ENCODE peak calls at places on chromosomes 16 and 17, in eight cellular contexts. O is fibroblast of mammary gland; R is psoas muscle; B is body of pancreas; C is breast epithelium; T is mucosa of descending colon; H is CD8-positive, alpha-beta T cell; P is prostate gland. I is an unnamed sample.
A peak's percentile ranks its signal among the peaks of the same experiment; 100 is the strongest.

GRCh38 chr17:64441772-64442549 is 7.0 kb upstream of the MILR1 start:
- DNase-seq in O (peak; percentile 44), R (peak; percentile 55), B (peak; percentile 65), C (no peak), T (peak; percentile 35), H (peak; percentile 23), P (no peak), I (no peak)

GRCh38 chr16:81263470-81264200 is 25.1 kb downstream of the BCO1 start:
- DNase-seq in O (peak; percentile 57), R (no peak), B (peak; percentile 44), C (no peak), T (peak; percentile 49), H (no peak), P (no peak), I (no peak)

GRCh38 chr17:62626719-62627218 is 701 bp upstream of the MRC2 start:
- DNase-seq in O (peak; percentile 95), R (peak; percentile 79), B (peak; percentile 48), C (no peak), T (peak; percentile 19), H (no peak), P (no peak), I (peak; percentile 76)

GRCh38 chr16:396605-397004 is 394 bp upstream of the NME4 start:
- DNase-seq in O (peak; percentile 46), R (peak; percentile 67), B (no peak), C (no peak), T (no peak), H (no peak), P (no peak), I (no peak)

GRCh38 chr17:48484256-48484655 is 46.6 kb downstream of the HOXB1 start:
- DNase-seq in O (peak; percentile 72), R (no peak), B (no peak), C (no peak), T (no peak), H (no peak), P (no peak), I (no peak)

GRCh38 chr17:20096430-20096829 is 87.3 kb downstream of the SPECC1 start:
- DNase-seq in O (no peak), R (no peak), B (no peak), C (no peak), T (no peak), H (no peak), P (no peak), I (no peak)

GRCh38 chr17:42754782-42755181 is 6.2 kb upstream of the RAMP2 start:
- DNase-seq in O (peak; percentile 94), R (peak; percentile 91), B (no peak), C (no peak), T (no peak), H (no peak), P (no peak), I (no peak)

GRCh38 chr17:66837883-66838665 is 3.2 kb downstream of the CACNG5 start:
- DNase-seq in O (no peak), R (no peak), B (no peak), C (no peak), T (no peak), H (no peak), P (no peak), I (no peak)

GRCh38 chr17:49971848-49972485 is 3.0 kb downstream of the DLX4 start:
- DNase-seq in O (no peak), R (no peak), B (no peak), C (no peak), T (no peak), H (no peak), P (no peak), I (no peak)

GRCh38 chr16:72725643-72726042 is 322.3 kb downstream of the ZFHX3 start:
- DNase-seq in O (no peak), R (no peak), B (no peak), C (no peak), T (no peak), H (no peak), P (no peak), I (no peak)

GRCh38 chr17:76264425-76264754 is 758 bp upstream of the UBALD2 start:
- DNase-seq in O (no peak), R (no peak), B (no peak), C (no peak), T (no peak), H (no peak), P (no peak), I (no peak)

GRCh38 chr17:67994827-67995567 is 1.3 kb downstream of the C17orf58 start:
- DNase-seq in O (peak; percentile 96), R (no peak), B (peak; percentile 50), C (no peak), T (no peak), H (no peak), P (peak; percentile 33), I (no peak)

GRCh38 chr17:42111901-42112551 is 488 bp downstream of the DHX58 start:
- DNase-seq in O (peak; percentile 53), R (peak; percentile 76), B (peak; percentile 58), C (peak; percentile 35), T (peak; percentile 63), H (peak; percentile 33), P (peak; percentile 28), I (no peak)

GRCh38 chr16:82843606-82844271 is 217.0 kb downstream of the CDH13 start:
- DNase-seq in O (no peak), R (no peak), B (no peak), C (no peak), T (no peak), H (no peak), P (no peak), I (no peak)

GRCh38 chr17:29155235-29155965 is 24.8 kb downstream of the MYO18A start:
- DNase-seq in O (no peak), R (peak; percentile 69), B (peak; percentile 76), C (no peak), T (peak; percentile 74), H (peak; percentile 47), P (no peak), I (no peak)

GRCh38 chr17:6546069-6546718 is 10.2 kb downstream of the PITPNM3 start:
- DNase-seq in O (peak; percentile 81), R (peak; percentile 31), B (no peak), C (no peak), T (no peak), H (no peak), P (no peak), I (peak; percentile 29)

GRCh38 chr17:81420769-81421462 is 25.7 kb downstream of the BAHCC1 start:
- DNase-seq in O (no peak), R (peak; percentile 80), B (peak; percentile 76), C (peak; percentile 53), T (no peak), H (no peak), P (no peak), I (no peak)

DNA sequence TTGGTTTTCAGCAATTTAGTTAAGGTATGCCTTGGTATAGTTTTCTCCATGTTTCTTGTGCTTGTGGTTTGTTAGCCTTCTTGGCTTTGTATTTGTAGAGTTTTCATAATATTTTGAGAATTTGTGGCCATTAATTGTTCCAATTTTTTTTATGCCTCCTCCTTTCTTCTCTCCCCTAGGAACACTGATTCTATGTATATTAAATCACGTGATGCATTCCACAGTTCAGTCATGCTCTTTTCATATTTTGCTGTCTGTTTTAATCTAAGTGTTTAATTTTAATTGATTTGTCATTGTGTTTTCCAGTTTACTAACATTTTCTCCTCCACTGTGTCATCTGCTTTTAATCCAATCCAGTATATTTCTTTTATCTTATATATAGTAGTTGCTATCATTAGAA is 263.6 kb downstream of the SHISA9 start:
- DNase-seq in O (no peak), R (no peak), B (no peak), C (no peak), T (no peak), H (no peak), P (no peak), I (no peak)
- H3K4me3 ChIP-seq in O (no peak overlapping the region), R (no peak overlapping the region), B (no peak overlapping the region), C (no peak overlapping the region), T (no peak overlapping the region), H (no peak overlapping the region), P (no peak overlapping the region), I (no peak overlapping the region)

GRCh38 chr17:44353656-44354331 is 8.7 kb downstream of the GRN start:
- DNase-seq in O (peak; percentile 2), R (no peak), B (peak; percentile 23), C (no peak), T (no peak), H (no peak), P (no peak), I (no peak)

GRCh38 chr17:44356241-44356640 is 7.4 kb downstream of the FAM171A2 start:
- DNase-seq in O (no peak), R (no peak), B (no peak), C (no peak), T (no peak), H (no peak), P (no peak), I (no peak)

GRCh38 chr17:44355642-44356099 is 8.0 kb downstream of the FAM171A2 start:
- DNase-seq in O (no peak), R (no peak), B (no peak), C (no peak), T (no peak), H (no peak), P (no peak), I (no peak)

GRCh38 chr17:44355310-44355640 is 8.4 kb downstream of the FAM171A2 start:
- DNase-seq in O (no peak), R (no peak), B (no peak), C (no peak), T (no peak), H (no peak), P (no peak), I (no peak)

GRCh38 chr17:44354582-44355309 is 8.9 kb downstream of the FAM171A2 start:
- DNase-seq in O (no peak), R (no peak), B (peak; percentile 28), C (no peak), T (peak; percentile 66), H (peak; percentile 65), P (no peak), I (no peak)
- TF ChIP-seq CTCF in O (no peak), R (peak; percentile 31), B (peak; percentile 14), C (peak; percentile 14), T (peak; percentile 15), H (peak; percentile 49), P (no peak), I (no peak)

GRCh38 chr17:78925234-78925633 is at the start of gene TIMP2:
- DNase-seq in O (peak; percentile 81), R (peak; percentile 92), B (peak; percentile 89), C (peak; percentile 74), T (peak; percentile 86), H (peak; percentile 74), P (peak; percentile 82), I (peak; percentile 49)
- H3K4me3 ChIP-seq in O (peak within 1 kb of the TSS; percentile 81), R (peak within 1 kb of the TSS; percentile 70), B (peak within 1 kb of the TSS; percentile 59), C (peak within 1 kb of the TSS; percentile 82), T (peak within 1 kb of the TSS; percentile 9), H (peak within 1 kb of the TSS; percentile 55), P (peak within 1 kb of the TSS; percentile 49), I (peak within 1 kb of the TSS; percentile 97)

GRCh38 chr17:44220211-44221071 is 966 bp upstream of the UBTF start:
- DNase-seq in O (peak; percentile 41), R (peak; percentile 76), B (peak; percentile 69), C (no peak), T (peak; percentile 53), H (peak; percentile 67), P (peak; percentile 40), I (no peak)

GRCh38 chr17:44223574-44224046 is 4.1 kb upstream of the UBTF start:
- DNase-seq in O (peak; percentile 95), R (peak; percentile 44), B (peak; percentile 93), C (no peak), T (peak; percentile 57), H (no peak), P (no peak), I (no peak)

GRCh38 chr17:44221862-44222111 is 2.3 kb upstream of the UBTF start:
- DNase-seq in O (no peak), R (no peak), B (no peak), C (no peak), T (no peak), H (no peak), P (no peak), I (no peak)

GRCh38 chr17:44221072-44221861 is 1.8 kb upstream of the UBTF start:
- DNase-seq in O (peak; percentile 78), R (peak; percentile 88), B (peak; percentile 84), C (peak; percentile 53), T (peak; percentile 81), H (peak; percentile 70), P (peak; percentile 67), I (no peak)

GRCh38 chr17:44222112-44222869 is 2.8 kb upstream of the UBTF start:
- DNase-seq in O (peak; percentile 89), R (peak; percentile 86), B (peak; percentile 82), C (no peak), T (peak; percentile 88), H (peak; percentile 41), P (peak; percentile 74), I (no peak)
- TF ChIP-seq CTCF in O (no peak), R (peak; percentile 8), B (peak; percentile 13), C (no peak), T (no peak), H (no peak), P (no peak), I (no peak)